ENCODE peak calls at places on chromosome 17, in four cellular contexts. One of them, this sample, is unnamed.

GRCh38 chr17:4573682-4574081 is 10.6 kb upstream of the SMTNL2 start:
- DNase-seq in heart left ventricle: peak; percentile 86
- DNase-seq in kidney epithelial cell: no peak
- DNase-seq in A673: no peak
- DNase-seq in this sample: no peak

GRCh38 chr17:30332057-30332542 is 1.8 kb downstream of the TMIGD1 start:
- DNase-seq in heart left ventricle: no peak
- DNase-seq in kidney epithelial cell: no peak
- DNase-seq in A673: no peak
- DNase-seq in this sample: no peak

GRCh38 chr17:70414275-70414674 is 244.9 kb downstream of the KCNJ2 start:
- DNase-seq in kidney epithelial cell: no peak
- DNase-seq in heart left ventricle: no peak
- DNase-seq in A673: no peak
- DNase-seq in this sample: no peak

GRCh38 chr17:79777844-79778503 is at the start of gene CBX2:
- DNase-seq in kidney epithelial cell: no peak
- DNase-seq in A673: peak; percentile 92
- DNase-seq in heart left ventricle: peak; percentile 81
- DNase-seq in this sample: no peak

GRCh38 chr17:33602981-33603380 is 309.9 kb upstream of the ASIC2 start:
- DNase-seq in heart left ventricle: no peak
- DNase-seq in kidney epithelial cell: no peak
- DNase-seq in A673: no peak
- DNase-seq in this sample: no peak

GRCh38 chr17:48954300-48954755 is 9.7 kb upstream of the SNF8 start:
- DNase-seq in heart left ventricle: no peak
- DNase-seq in A673: peak; percentile 66
- DNase-seq in kidney epithelial cell: no peak
- DNase-seq in this sample: no peak

GRCh38 chr17:2691965-2692780 is 19.4 kb downstream of the CLUH start:
- DNase-seq in kidney epithelial cell: no peak
- DNase-seq in heart left ventricle: peak; percentile 23
- DNase-seq in A673: no peak
- DNase-seq in this sample: no peak

GRCh38 chr17:64732336-64733006 is 70.4 kb upstream of the SMURF2 start:
- DNase-seq in heart left ventricle: peak; percentile 58
- DNase-seq in A673: no peak
- DNase-seq in kidney epithelial cell: no peak
- DNase-seq in this sample: no peak

GRCh38 chr17:69058165-69058564 is 2.6 kb downstream of the ABCA9 start:
- DNase-seq in heart left ventricle: no peak
- DNase-seq in A673: peak; percentile 37
- DNase-seq in kidney epithelial cell: no peak
- DNase-seq in this sample: no peak

GRCh38 chr17:48637323-48638260 is 11.4 kb upstream of the HOXB9 start:
- DNase-seq in kidney epithelial cell: peak; percentile 85
- DNase-seq in heart left ventricle: no peak
- DNase-seq in A673: no peak
- DNase-seq in this sample: peak; percentile 52

GRCh38 chr17:15999974-16000827 is 577 bp downstream of the TTC19 start:
- DNase-seq in A673: peak; percentile 45
- DNase-seq in heart left ventricle: peak; percentile 51
- DNase-seq in kidney epithelial cell: no peak
- DNase-seq in this sample: no peak

GRCh38 chr17:47895254-47895855 is 681 bp upstream of the SP2 start:
- DNase-seq in A673: no peak
- DNase-seq in kidney epithelial cell: no peak
- DNase-seq in heart left ventricle: no peak
- DNase-seq in this sample: no peak

GRCh38 chr17:6507535-6507934 is 48.8 kb downstream of the PITPNM3 start:
- DNase-seq in kidney epithelial cell: no peak
- DNase-seq in heart left ventricle: no peak
- DNase-seq in A673: no peak
- DNase-seq in this sample: peak; percentile 63

GRCh38 chr17:16573466-16573865 is 4.5 kb upstream of the ZNF287 start:
- DNase-seq in A673: no peak
- DNase-seq in kidney epithelial cell: no peak
- DNase-seq in heart left ventricle: no peak
- DNase-seq in this sample: no peak

GRCh38 chr17:50056961-50057330 is 1.0 kb downstream of the ITGA3 start:
- DNase-seq in heart left ventricle: no peak
- DNase-seq in kidney epithelial cell: no peak
- DNase-seq in A673: no peak
- DNase-seq in this sample: no peak

GRCh38 chr17:38326996-38327792 is 16.6 kb downstream of the GPR179 start:
- DNase-seq in heart left ventricle: peak; percentile 43
- DNase-seq in A673: no peak
- DNase-seq in kidney epithelial cell: no peak
- DNase-seq in this sample: no peak

GRCh38 chr17:38798614-38799500 is 499 bp downstream of the PIP4K2B start:
- DNase-seq in A673: peak; percentile 19
- DNase-seq in kidney epithelial cell: no peak
- DNase-seq in heart left ventricle: peak; percentile 57
- DNase-seq in this sample: no peak

GRCh38 chr17:61454095-61454931 is 2.1 kb downstream of the TBX4 start:
- DNase-seq in heart left ventricle: no peak
- DNase-seq in kidney epithelial cell: no peak
- DNase-seq in A673: no peak
- DNase-seq in this sample: no peak

GRCh38 chr17:81482673-81483072 is 29.9 kb downstream of the ACTG1 start:
- DNase-seq in kidney epithelial cell: no peak
- DNase-seq in heart left ventricle: no peak
- DNase-seq in A673: no peak
- DNase-seq in this sample: no peak
- H3K4me3 ChIP-seq in kidney epithelial cell: no peak overlapping the region
- H3K4me3 ChIP-seq in heart left ventricle: no peak overlapping the region
- H3K4me3 ChIP-seq in A673: peak overlapping the region; percentile 55
- H3K4me3 ChIP-seq in this sample: no peak overlapping the region

GRCh38 chr17:41339571-41340169 is 11.0 kb downstream of the KRT33A start:
- DNase-seq in A673: no peak
- DNase-seq in heart left ventricle: no peak
- DNase-seq in kidney epithelial cell: no peak
- DNase-seq in this sample: no peak

GRCh38 chr17:41338961-41339485 is 11.6 kb downstream of the KRT33A start:
- DNase-seq in kidney epithelial cell: no peak
- DNase-seq in A673: no peak
- DNase-seq in heart left ventricle: no peak
- DNase-seq in this sample: no peak

GRCh38 chr17:41340934-41341861 is 9.4 kb downstream of the KRT33A start:
- DNase-seq in kidney epithelial cell: no peak
- DNase-seq in A673: no peak
- DNase-seq in heart left ventricle: no peak
- DNase-seq in this sample: no peak

GRCh38 chr17:41343031-41343430 is 7.6 kb downstream of the KRT33A start:
- DNase-seq in heart left ventricle: no peak
- DNase-seq in A673: no peak
- DNase-seq in kidney epithelial cell: no peak
- DNase-seq in this sample: no peak

DNA sequence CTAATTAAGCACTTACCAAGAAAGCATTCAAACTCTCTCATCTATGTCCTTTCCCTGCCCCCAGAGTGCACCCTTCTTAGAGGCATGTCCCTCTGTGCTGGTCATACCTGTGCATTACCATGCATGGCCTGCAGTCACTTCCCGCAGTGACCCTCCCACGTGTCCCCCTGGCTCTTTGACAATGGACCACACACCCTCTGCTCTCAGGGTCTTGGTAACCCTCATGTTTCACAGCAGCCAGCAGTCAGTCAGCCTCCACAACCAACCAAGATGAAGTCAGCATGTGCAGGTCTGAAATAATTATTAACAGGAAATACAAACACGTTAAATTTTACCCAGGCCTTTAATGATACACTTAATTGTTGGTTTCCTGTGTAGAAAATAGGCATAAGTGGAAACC is 10.1 kb downstream of the KRT33A start:
- DNase-seq in A673: peak; percentile 3
- DNase-seq in heart left ventricle: no peak
- DNase-seq in kidney epithelial cell: peak; percentile 59
- DNase-seq in this sample: no peak
- TF ChIP-seq CTCF in A673: no peak
- TF ChIP-seq CTCF in heart left ventricle: no peak
- TF ChIP-seq CTCF in kidney epithelial cell: no peak
- TF ChIP-seq CTCF in this sample: no peak

GRCh38 chr17:82037889-82038195 is 345 bp upstream of the DCXR start:
- DNase-seq in kidney epithelial cell: no peak
- DNase-seq in A673: no peak
- DNase-seq in heart left ventricle: no peak
- DNase-seq in this sample: no peak
- H3K4me3 ChIP-seq in kidney epithelial cell: no peak overlapping the region
- H3K4me3 ChIP-seq in A673: peak overlapping the region; percentile 95
- H3K4me3 ChIP-seq in heart left ventricle: peak overlapping the region; percentile 86
- H3K4me3 ChIP-seq in this sample: peak overlapping the region; percentile 77

GRCh38 chr17:81445642-81446500 is 50.6 kb downstream of the BAHCC1 start:
- DNase-seq in kidney epithelial cell: no peak
- DNase-seq in A673: no peak
- DNase-seq in heart left ventricle: no peak
- DNase-seq in this sample: no peak
- TF ChIP-seq CTCF in kidney epithelial cell: peak; percentile 19
- TF ChIP-seq CTCF in A673: no peak
- TF ChIP-seq CTCF in heart left ventricle: no peak
- TF ChIP-seq CTCF in this sample: no peak

DNA sequence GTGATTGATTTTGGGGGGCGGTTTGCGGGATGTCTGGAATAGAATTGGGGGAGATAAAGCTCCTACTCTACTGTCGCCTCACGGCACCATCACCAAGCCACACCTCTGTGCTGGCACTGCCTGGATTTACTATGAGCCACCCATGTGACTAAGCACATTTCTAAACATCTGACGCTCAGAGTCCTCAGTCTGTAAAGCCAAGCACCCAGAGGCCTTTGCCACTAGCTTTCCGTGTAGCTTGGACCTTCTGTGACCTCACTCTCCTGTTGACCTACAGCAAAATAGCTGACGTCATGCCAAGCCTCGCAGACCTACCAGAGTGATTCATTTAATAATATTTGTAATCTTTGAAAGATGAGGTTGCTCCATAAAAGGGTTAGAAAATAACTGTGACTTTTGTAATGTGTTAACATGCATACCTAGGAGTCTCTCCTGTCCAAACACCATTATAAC is 38.5 kb upstream of the MYOCD start:
- DNase-seq in kidney epithelial cell: peak; percentile 45
- DNase-seq in A673: no peak
- DNase-seq in heart left ventricle: peak; percentile 44
- DNase-seq in this sample: peak; percentile 88
- H3K4me3 ChIP-seq in kidney epithelial cell: no peak overlapping the region
- H3K4me3 ChIP-seq in A673: no peak overlapping the region
- H3K4me3 ChIP-seq in heart left ventricle: no peak overlapping the region
- H3K4me3 ChIP-seq in this sample: no peak overlapping the region

GRCh38 chr17:77011173-77012011 is 129.4 kb upstream of the SEC14L1 start:
- DNase-seq in heart left ventricle: no peak
- DNase-seq in kidney epithelial cell: no peak
- DNase-seq in A673: peak; percentile 73
- DNase-seq in this sample: no peak
- TF ChIP-seq CTCF in heart left ventricle: peak; percentile 22
- TF ChIP-seq CTCF in kidney epithelial cell: peak; percentile 59
- TF ChIP-seq CTCF in A673: peak; percentile 82
- TF ChIP-seq CTCF in this sample: peak; percentile 79

This sample was measured in AG09309.